ENCODE peak calls at places on chromosomes 12 and 14, in nine cellular contexts. One of them, this sample, is unnamed.
A peak's percentile ranks its signal among the peaks of the same experiment; 100 is the strongest.

GRCh38 chr14:103105580-103106168 is 11.1 kb downstream of the EXOC3L4 start:
- DNase-seq in AG04450: no peak
- DNase-seq in tibial artery: no peak
- DNase-seq in right cardiac atrium: no peak
- DNase-seq in aorta: no peak
- DNase-seq in endodermal cell: peak; percentile 66
- DNase-seq in esophagus squamous epithelium: no peak
- DNase-seq in CD8-positive, alpha-beta memory T cell: no peak
- DNase-seq in body of pancreas: no peak
- DNase-seq in this sample: no peak

GRCh38 chr14:105018414-105018813 is 2.5 kb downstream of the CDCA4 start:
- DNase-seq in AG04450: no peak
- DNase-seq in tibial artery: no peak
- DNase-seq in right cardiac atrium: no peak
- DNase-seq in aorta: no peak
- DNase-seq in endodermal cell: no peak
- DNase-seq in esophagus squamous epithelium: no peak
- DNase-seq in CD8-positive, alpha-beta memory T cell: no peak
- DNase-seq in body of pancreas: no peak
- DNase-seq in this sample: no peak

GRCh38 chr14:59055439-59056045 is 132.9 kb upstream of the DAAM1 start:
- DNase-seq in AG04450: peak; percentile 30
- DNase-seq in tibial artery: no peak
- DNase-seq in right cardiac atrium: no peak
- DNase-seq in aorta: no peak
- DNase-seq in endodermal cell: peak; percentile 69
- DNase-seq in esophagus squamous epithelium: no peak
- DNase-seq in CD8-positive, alpha-beta memory T cell: no peak
- DNase-seq in body of pancreas: peak; percentile 28
- DNase-seq in this sample: peak; percentile 33

GRCh38 chr12:19263666-19264065 is 134.1 kb downstream of the PLEKHA5 start:
- DNase-seq in AG04450: no peak
- DNase-seq in tibial artery: no peak
- DNase-seq in right cardiac atrium: no peak
- DNase-seq in aorta: no peak
- DNase-seq in endodermal cell: peak; percentile 61
- DNase-seq in esophagus squamous epithelium: no peak
- DNase-seq in CD8-positive, alpha-beta memory T cell: no peak
- DNase-seq in body of pancreas: no peak
- DNase-seq in this sample: no peak

GRCh38 chr12:92930421-92930820 is 1.3 kb upstream of the EEA1 start:
- DNase-seq in AG04450: no peak
- DNase-seq in tibial artery: no peak
- DNase-seq in right cardiac atrium: no peak
- DNase-seq in aorta: no peak
- DNase-seq in endodermal cell: no peak
- DNase-seq in esophagus squamous epithelium: no peak
- DNase-seq in CD8-positive, alpha-beta memory T cell: no peak
- DNase-seq in body of pancreas: no peak
- DNase-seq in this sample: no peak

GRCh38 chr12:119687344-119687865 is 19.5 kb downstream of the PRKAB1 start:
- DNase-seq in AG04450: no peak
- DNase-seq in tibial artery: no peak
- DNase-seq in right cardiac atrium: no peak
- DNase-seq in aorta: no peak
- DNase-seq in endodermal cell: peak; percentile 52
- DNase-seq in esophagus squamous epithelium: no peak
- DNase-seq in CD8-positive, alpha-beta memory T cell: no peak
- DNase-seq in body of pancreas: no peak
- DNase-seq in this sample: no peak

GRCh38 chr14:50954811-50955372 is 10.6 kb upstream of the PYGL start:
- DNase-seq in AG04450: no peak
- DNase-seq in tibial artery: no peak
- DNase-seq in right cardiac atrium: no peak
- DNase-seq in aorta: no peak
- DNase-seq in endodermal cell: no peak
- DNase-seq in esophagus squamous epithelium: no peak
- DNase-seq in CD8-positive, alpha-beta memory T cell: no peak
- DNase-seq in body of pancreas: no peak
- DNase-seq in this sample: no peak

GRCh38 chr12:48286665-48287064 is 64.1 kb downstream of the ZNF641 start:
- DNase-seq in AG04450: no peak
- DNase-seq in tibial artery: no peak
- DNase-seq in right cardiac atrium: no peak
- DNase-seq in aorta: no peak
- DNase-seq in endodermal cell: peak; percentile 80
- DNase-seq in esophagus squamous epithelium: no peak
- DNase-seq in CD8-positive, alpha-beta memory T cell: no peak
- DNase-seq in body of pancreas: no peak
- DNase-seq in this sample: no peak

GRCh38 chr12:20555015-20555414 is 140.1 kb upstream of the SLCO1C1 start:
- DNase-seq in AG04450: no peak
- DNase-seq in tibial artery: peak; percentile 56
- DNase-seq in right cardiac atrium: no peak
- DNase-seq in aorta: no peak
- DNase-seq in endodermal cell: no peak
- DNase-seq in esophagus squamous epithelium: no peak
- DNase-seq in CD8-positive, alpha-beta memory T cell: no peak
- DNase-seq in body of pancreas: no peak
- DNase-seq in this sample: no peak

GRCh38 chr12:20547788-20548575 is 147.2 kb upstream of the SLCO1C1 start:
- DNase-seq in AG04450: no peak
- DNase-seq in tibial artery: no peak
- DNase-seq in right cardiac atrium: no peak
- DNase-seq in aorta: no peak
- DNase-seq in endodermal cell: no peak
- DNase-seq in esophagus squamous epithelium: no peak
- DNase-seq in CD8-positive, alpha-beta memory T cell: no peak
- DNase-seq in body of pancreas: no peak
- DNase-seq in this sample: no peak

GRCh38 chr12:20548592-20548991 is 146.5 kb upstream of the SLCO1C1 start:
- DNase-seq in AG04450: no peak
- DNase-seq in tibial artery: no peak
- DNase-seq in right cardiac atrium: no peak
- DNase-seq in aorta: no peak
- DNase-seq in endodermal cell: no peak
- DNase-seq in esophagus squamous epithelium: no peak
- DNase-seq in CD8-positive, alpha-beta memory T cell: no peak
- DNase-seq in body of pancreas: no peak
- DNase-seq in this sample: no peak

GRCh38 chr12:20546267-20546666 is 148.9 kb upstream of the SLCO1C1 start:
- DNase-seq in AG04450: no peak
- DNase-seq in tibial artery: no peak
- DNase-seq in right cardiac atrium: no peak
- DNase-seq in aorta: no peak
- DNase-seq in endodermal cell: no peak
- DNase-seq in esophagus squamous epithelium: no peak
- DNase-seq in CD8-positive, alpha-beta memory T cell: no peak
- DNase-seq in body of pancreas: no peak
- DNase-seq in this sample: no peak

DNA sequence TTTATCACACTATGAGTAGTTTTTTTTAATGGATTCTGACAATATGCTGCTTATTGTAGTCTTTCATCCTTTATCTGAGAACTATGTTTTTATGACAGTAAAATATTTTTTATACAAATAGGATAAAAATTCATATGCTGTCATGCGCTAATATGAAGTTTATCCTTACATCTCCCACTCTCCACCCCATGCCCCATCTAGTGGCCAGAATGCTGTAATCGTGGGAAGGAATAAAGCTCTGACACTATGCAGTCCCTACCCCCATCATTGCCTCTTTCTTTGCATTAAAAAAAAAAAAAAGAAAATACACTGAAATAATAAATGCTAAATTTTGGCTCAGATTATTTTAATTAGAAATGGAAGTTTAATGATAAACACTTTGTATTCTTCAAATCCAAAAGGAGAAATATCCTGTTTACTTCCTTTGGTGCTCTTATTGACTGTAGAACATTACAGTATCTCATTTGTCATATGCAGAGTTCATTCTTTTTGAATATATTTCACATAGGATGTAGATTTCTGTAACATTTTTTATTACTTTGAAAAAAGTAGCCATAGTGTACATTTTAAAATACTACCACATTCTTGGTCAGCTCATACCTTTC is 145.9 kb upstream of the SLCO1C1 start:
- DNase-seq in AG04450: no peak
- DNase-seq in tibial artery: no peak
- DNase-seq in right cardiac atrium: peak; percentile 11
- DNase-seq in aorta: no peak
- DNase-seq in endodermal cell: peak; percentile 80
- DNase-seq in esophagus squamous epithelium: no peak
- DNase-seq in CD8-positive, alpha-beta memory T cell: no peak
- DNase-seq in body of pancreas: no peak
- DNase-seq in this sample: no peak
- H3K27ac ChIP-seq in AG04450: no peak overlapping the region
- H3K27ac ChIP-seq in tibial artery: peak overlapping the region; percentile 48
- H3K27ac ChIP-seq in right cardiac atrium: no peak overlapping the region
- H3K27ac ChIP-seq in aorta: no peak overlapping the region
- H3K27ac ChIP-seq in endodermal cell: no peak overlapping the region
- H3K27ac ChIP-seq in esophagus squamous epithelium: no peak overlapping the region
- H3K27ac ChIP-seq in CD8-positive, alpha-beta memory T cell: no peak overlapping the region
- H3K27ac ChIP-seq in body of pancreas: no peak overlapping the region
- H3K27ac ChIP-seq in this sample: no peak overlapping the region

GRCh38 chr14:44283836-44284235 is 223.2 kb downstream of the FSCB start:
- DNase-seq in AG04450: no peak
- DNase-seq in tibial artery: no peak
- DNase-seq in right cardiac atrium: no peak
- DNase-seq in aorta: no peak
- DNase-seq in endodermal cell: no peak
- DNase-seq in esophagus squamous epithelium: no peak
- DNase-seq in CD8-positive, alpha-beta memory T cell: no peak
- DNase-seq in body of pancreas: no peak
- DNase-seq in this sample: no peak
- H3K4me3 ChIP-seq in AG04450: no peak overlapping the region
- H3K4me3 ChIP-seq in tibial artery: no peak overlapping the region
- H3K4me3 ChIP-seq in right cardiac atrium: no peak overlapping the region
- H3K4me3 ChIP-seq in aorta: no peak overlapping the region
- H3K4me3 ChIP-seq in endodermal cell: no peak overlapping the region
- H3K4me3 ChIP-seq in esophagus squamous epithelium: no peak overlapping the region
- H3K4me3 ChIP-seq in CD8-positive, alpha-beta memory T cell: no peak overlapping the region
- H3K4me3 ChIP-seq in body of pancreas: no peak overlapping the region
- H3K4me3 ChIP-seq in this sample: no peak overlapping the region

GRCh38 chr14:90576581-90576980 is 179.8 kb downstream of the CALM1 start:
- DNase-seq in AG04450: peak; percentile 11
- DNase-seq in tibial artery: no peak
- DNase-seq in right cardiac atrium: no peak
- DNase-seq in aorta: no peak
- DNase-seq in endodermal cell: no peak
- DNase-seq in esophagus squamous epithelium: no peak
- DNase-seq in CD8-positive, alpha-beta memory T cell: no peak
- DNase-seq in body of pancreas: no peak
- DNase-seq in this sample: no peak
- H3K27ac ChIP-seq in AG04450: no peak overlapping the region
- H3K27ac ChIP-seq in tibial artery: no peak overlapping the region
- H3K27ac ChIP-seq in right cardiac atrium: no peak overlapping the region
- H3K27ac ChIP-seq in aorta: no peak overlapping the region
- H3K27ac ChIP-seq in endodermal cell: no peak overlapping the region
- H3K27ac ChIP-seq in esophagus squamous epithelium: peak overlapping the region; percentile 58
- H3K27ac ChIP-seq in CD8-positive, alpha-beta memory T cell: no peak overlapping the region
- H3K27ac ChIP-seq in body of pancreas: no peak overlapping the region
- H3K27ac ChIP-seq in this sample: no peak overlapping the region

GRCh38 chr12:132491761-132492378 is 1.9 kb downstream of the FBRSL1 start:
- DNase-seq in AG04450: no peak
- DNase-seq in tibial artery: no peak
- DNase-seq in right cardiac atrium: peak; percentile 13
- DNase-seq in aorta: no peak
- DNase-seq in endodermal cell: no peak
- DNase-seq in esophagus squamous epithelium: no peak
- DNase-seq in CD8-positive, alpha-beta memory T cell: no peak
- DNase-seq in body of pancreas: no peak
- DNase-seq in this sample: no peak
- H3K4me3 ChIP-seq in AG04450: peak overlapping the region; percentile 70
- H3K4me3 ChIP-seq in tibial artery: peak overlapping the region; percentile 81
- H3K4me3 ChIP-seq in right cardiac atrium: peak overlapping the region; percentile 92
- H3K4me3 ChIP-seq in aorta: no peak overlapping the region
- H3K4me3 ChIP-seq in endodermal cell: peak overlapping the region; percentile 82
- H3K4me3 ChIP-seq in esophagus squamous epithelium: peak overlapping the region; percentile 56
- H3K4me3 ChIP-seq in CD8-positive, alpha-beta memory T cell: peak overlapping the region; percentile 86
- H3K4me3 ChIP-seq in body of pancreas: peak overlapping the region; percentile 57
- H3K4me3 ChIP-seq in this sample: no peak overlapping the region

GRCh38 chr12:53994268-53994690 is 5.7 kb upstream of the HOXC9 start:
- DNase-seq in AG04450: no peak
- DNase-seq in tibial artery: no peak
- DNase-seq in right cardiac atrium: no peak
- DNase-seq in aorta: no peak
- DNase-seq in endodermal cell: no peak
- DNase-seq in esophagus squamous epithelium: no peak
- DNase-seq in CD8-positive, alpha-beta memory T cell: no peak
- DNase-seq in body of pancreas: no peak
- DNase-seq in this sample: no peak
- H3K27ac ChIP-seq in AG04450: no peak overlapping the region
- H3K27ac ChIP-seq in tibial artery: peak overlapping the region; percentile 98
- H3K27ac ChIP-seq in right cardiac atrium: no peak overlapping the region
- H3K27ac ChIP-seq in aorta: no peak overlapping the region
- H3K27ac ChIP-seq in endodermal cell: no peak overlapping the region
- H3K27ac ChIP-seq in esophagus squamous epithelium: no peak overlapping the region
- H3K27ac ChIP-seq in CD8-positive, alpha-beta memory T cell: no peak overlapping the region
- H3K27ac ChIP-seq in body of pancreas: no peak overlapping the region
- H3K27ac ChIP-seq in this sample: no peak overlapping the region

GRCh38 chr12:46368138-46368537 is 4.4 kb downstream of the SLC38A2 start:
- DNase-seq in AG04450: no peak
- DNase-seq in tibial artery: no peak
- DNase-seq in right cardiac atrium: no peak
- DNase-seq in aorta: no peak
- DNase-seq in endodermal cell: no peak
- DNase-seq in esophagus squamous epithelium: no peak
- DNase-seq in CD8-positive, alpha-beta memory T cell: no peak
- DNase-seq in body of pancreas: no peak
- DNase-seq in this sample: no peak

GRCh38 chr12:46370380-46370734 is 2.2 kb downstream of the SLC38A2 start:
- DNase-seq in AG04450: no peak
- DNase-seq in tibial artery: no peak
- DNase-seq in right cardiac atrium: no peak
- DNase-seq in aorta: no peak
- DNase-seq in endodermal cell: no peak
- DNase-seq in esophagus squamous epithelium: no peak
- DNase-seq in CD8-positive, alpha-beta memory T cell: no peak
- DNase-seq in body of pancreas: no peak
- DNase-seq in this sample: no peak

GRCh38 chr12:46369474-46370379 is 2.8 kb downstream of the SLC38A2 start:
- DNase-seq in AG04450: no peak
- DNase-seq in tibial artery: no peak
- DNase-seq in right cardiac atrium: no peak
- DNase-seq in aorta: no peak
- DNase-seq in endodermal cell: no peak
- DNase-seq in esophagus squamous epithelium: no peak
- DNase-seq in CD8-positive, alpha-beta memory T cell: no peak
- DNase-seq in body of pancreas: no peak
- DNase-seq in this sample: no peak

GRCh38 chr12:46368684-46369083 is 3.9 kb downstream of the SLC38A2 start:
- DNase-seq in AG04450: no peak
- DNase-seq in tibial artery: no peak
- DNase-seq in right cardiac atrium: no peak
- DNase-seq in aorta: no peak
- DNase-seq in endodermal cell: no peak
- DNase-seq in esophagus squamous epithelium: no peak
- DNase-seq in CD8-positive, alpha-beta memory T cell: no peak
- DNase-seq in body of pancreas: no peak
- DNase-seq in this sample: no peak

GRCh38 chr12:46369095-46369473 is 3.5 kb downstream of the SLC38A2 start:
- DNase-seq in AG04450: no peak
- DNase-seq in tibial artery: no peak
- DNase-seq in right cardiac atrium: no peak
- DNase-seq in aorta: no peak
- DNase-seq in endodermal cell: no peak
- DNase-seq in esophagus squamous epithelium: no peak
- DNase-seq in CD8-positive, alpha-beta memory T cell: no peak
- DNase-seq in body of pancreas: no peak
- DNase-seq in this sample: no peak
- H3K4me3 ChIP-seq in AG04450: peak overlapping the region; percentile 95
- H3K4me3 ChIP-seq in tibial artery: peak overlapping the region; percentile 88
- H3K4me3 ChIP-seq in right cardiac atrium: peak overlapping the region; percentile 87
- H3K4me3 ChIP-seq in aorta: peak overlapping the region; percentile 98
- H3K4me3 ChIP-seq in endodermal cell: peak overlapping the region; percentile 98
- H3K4me3 ChIP-seq in esophagus squamous epithelium: peak overlapping the region; percentile 97
- H3K4me3 ChIP-seq in CD8-positive, alpha-beta memory T cell: no peak overlapping the region
- H3K4me3 ChIP-seq in body of pancreas: peak overlapping the region; percentile 93
- H3K4me3 ChIP-seq in this sample: peak overlapping the region; percentile 32